ENCODE peak calls at places on chromosomes 7 and 10, in four cellular contexts. A is colonic mucosa, H is WTC11, P is astrocyte of the spinal cord. U is an unnamed sample.
A peak's percentile ranks its signal among the peaks of the same experiment; 100 is the strongest.

GRCh38 chr10:61280303-61280702 is 172.9 kb downstream of the TMEM26 start:
- DNase-seq in A (no peak), H (no peak), P (peak; percentile 27), U (no peak)

GRCh38 chr10:122286872-122287271 is 15.8 kb downstream of the BTBD16 start:
- DNase-seq in A (no peak), H (peak; percentile 34), P (peak; percentile 94), U (peak; percentile 60)

GRCh38 chr10:80464557-80465466 is 10.7 kb downstream of the TSPAN14 start:
- DNase-seq in A (peak; percentile 26), H (peak; percentile 71), P (peak; percentile 41), U (no peak)

GRCh38 chr7:133668296-133669060 is 415.6 kb downstream of the EXOC4 start:
- DNase-seq in A (no peak), H (peak; percentile 17), P (no peak), U (no peak)

GRCh38 chr7:2855386-2855785 is 11.3 kb upstream of the GNA12 start:
- DNase-seq in A (no peak), H (no peak), P (no peak), U (no peak)

GRCh38 chr7:106277976-106278375 is 6.8 kb downstream of the NAMPT start:
- DNase-seq in A (no peak), H (no peak), P (peak; percentile 28), U (no peak)

GRCh38 chr7:94848992-94849576 is 58.3 kb upstream of the PPP1R9A start:
- DNase-seq in A (no peak), H (no peak), P (no peak), U (no peak)

GRCh38 chr10:73848821-73849489 is 25.4 kb downstream of the CAMK2G start:
- DNase-seq in A (peak; percentile 88), H (peak; percentile 93), P (peak; percentile 83), U (peak; percentile 92)

GRCh38 chr7:103113164-103113563 is 35.7 kb downstream of the NAPEPLD start:
- DNase-seq in A (no peak), H (no peak), P (peak; percentile 96), U (no peak)

GRCh38 chr10:74289172-74289571 is 138.2 kb downstream of the ADK start:
- DNase-seq in A (no peak), H (no peak), P (no peak), U (no peak)

GRCh38 chr7:127391591-127392181 is 822 bp downstream of the ZNF800 start:
- DNase-seq in A (peak; percentile 52), H (peak; percentile 22), P (peak; percentile 34), U (peak; percentile 50)

GRCh38 chr10:112510384-112510783 is 63.4 kb downstream of the VTI1A start:
- DNase-seq in A (no peak), H (no peak), P (no peak), U (no peak)

GRCh38 chr7:77327067-77327931 is 88.8 kb downstream of the GSAP start:
- DNase-seq in A (no peak), H (no peak), P (peak; percentile 47), U (no peak)

GRCh38 chr10:13984647-13985155 is 346.0 kb downstream of the FRMD4A start:
- DNase-seq in A (no peak), H (no peak), P (peak; percentile 92), U (no peak)

GRCh38 chr10:58512470-58513188 is at the start of gene BICC1:
- DNase-seq in A (peak; percentile 47), H (peak; percentile 41), P (peak; percentile 63), U (peak; percentile 75)

DNA sequence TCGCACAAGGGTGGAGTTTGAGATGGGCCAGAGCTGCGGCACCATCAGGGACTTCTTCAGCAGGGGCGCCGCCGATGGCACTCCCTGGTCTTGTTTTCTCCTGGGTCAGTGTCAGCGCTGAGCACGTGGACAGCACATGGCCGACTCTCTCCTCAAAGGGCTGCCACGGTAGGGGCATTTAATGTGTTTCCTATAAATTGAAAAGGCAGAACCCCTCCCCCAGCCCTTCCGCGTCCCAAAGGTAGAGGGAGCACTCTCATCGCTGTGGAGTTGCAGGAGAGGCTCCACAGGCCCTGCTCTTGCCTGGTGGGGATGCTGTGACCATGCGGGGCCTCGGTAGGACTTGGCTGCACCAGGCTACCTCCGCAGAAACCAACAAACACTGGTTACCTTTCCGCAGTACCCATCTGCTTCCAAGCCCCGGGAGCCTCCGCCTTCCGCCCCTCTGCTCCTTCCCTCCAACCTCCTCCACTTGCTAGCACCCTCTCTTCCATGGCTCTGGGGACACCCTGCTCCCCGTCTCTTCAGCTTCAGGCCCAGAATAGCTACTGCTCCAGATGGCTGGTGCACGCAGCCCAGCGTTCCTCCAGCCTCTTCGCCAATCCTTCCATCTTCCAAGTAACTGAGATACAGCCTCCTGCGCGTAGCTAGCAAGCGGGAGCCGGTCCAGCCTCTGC is 166.3 kb upstream of the ADCY1 start:
- DNase-seq in A (no peak), H (peak; percentile 76), P (no peak), U (peak; percentile 55)
- TF ChIP-seq CTCF in A (no peak), H (peak; percentile 39), P (no peak), U (no peak)

GRCh38 chr7:156560696-156561210 is 79.8 kb upstream of the RNF32 start:
- DNase-seq in A (no peak), H (no peak), P (no peak), U (no peak)

GRCh38 chr7:156559001-156559400 is 81.6 kb upstream of the RNF32 start:
- DNase-seq in A (no peak), H (no peak), P (no peak), U (no peak)

GRCh38 chr7:156556083-156556482 is 84.5 kb upstream of the RNF32 start:
- DNase-seq in A (no peak), H (no peak), P (no peak), U (no peak)

GRCh38 chr7:156558198-156558597 is 82.4 kb upstream of the RNF32 start:
- DNase-seq in A (no peak), H (no peak), P (peak; percentile 61), U (no peak)

DNA sequence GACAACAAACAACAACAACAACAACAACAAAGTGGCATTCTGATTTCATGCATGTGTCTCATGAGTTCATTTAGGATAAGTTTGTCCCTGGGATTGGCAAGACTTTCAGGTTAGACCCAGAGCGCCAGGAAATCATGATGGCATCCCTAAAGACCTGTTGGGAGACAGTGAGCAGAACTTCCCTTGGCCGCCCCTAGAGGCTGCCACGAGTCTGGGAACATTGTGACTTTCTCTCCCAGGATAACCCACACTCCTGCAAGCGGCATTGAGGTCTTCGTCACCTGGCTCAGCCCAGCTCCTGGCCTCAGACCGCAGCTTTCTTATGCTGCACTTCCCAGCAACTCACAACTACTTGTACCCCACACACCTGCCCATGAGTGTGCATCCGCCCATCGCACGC is 80.5 kb upstream of the RNF32 start:
- DNase-seq in A (peak; percentile 27), H (peak; percentile 59), P (no peak), U (no peak)
- TF ChIP-seq CTCF in A (peak; percentile 30), H (peak; percentile 52), P (peak; percentile 17), U (no peak)

GRCh38 chr7:18700147-18700546 is 204.6 kb downstream of the HDAC9 start:
- DNase-seq in A (no peak), H (peak; percentile 42), P (no peak), U (peak; percentile 48)
- TF ChIP-seq CTCF in A (no peak), H (no peak), P (no peak), U (peak; percentile 55)

DNA sequence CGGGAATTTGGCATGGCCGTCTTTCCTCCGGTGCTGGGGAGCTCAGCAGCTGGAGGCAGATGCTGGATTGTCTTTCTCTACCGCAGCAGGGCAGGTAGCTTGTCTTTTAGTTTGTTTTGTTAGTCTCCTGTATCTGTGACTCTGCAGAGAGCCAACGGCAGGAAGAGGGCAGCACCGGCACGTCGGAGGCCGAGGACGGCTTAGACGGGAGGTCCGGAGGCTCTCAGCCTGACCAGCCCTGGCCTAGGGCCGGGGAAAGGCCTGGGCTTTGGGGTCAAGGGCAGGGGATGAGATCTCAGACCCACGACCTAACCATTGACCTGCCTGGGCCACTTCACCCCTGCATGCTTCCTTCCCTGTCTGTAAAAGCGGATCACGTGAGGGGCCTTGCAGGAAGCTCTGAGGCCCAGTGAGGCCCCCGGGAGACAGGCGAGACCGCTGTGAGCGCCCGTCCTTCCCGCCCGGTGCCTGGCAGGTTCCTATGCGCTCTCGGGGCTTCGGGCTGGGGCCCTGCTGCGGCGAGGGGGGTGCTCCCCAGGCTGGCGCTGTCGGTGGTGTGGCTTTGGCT is 72.7 kb downstream of the LHPP start:
- DNase-seq in A (no peak), H (peak; percentile 45), P (no peak), U (peak; percentile 58)
- TF ChIP-seq CTCF in A (no peak), H (no peak), P (peak; percentile 48), U (no peak)

DNA sequence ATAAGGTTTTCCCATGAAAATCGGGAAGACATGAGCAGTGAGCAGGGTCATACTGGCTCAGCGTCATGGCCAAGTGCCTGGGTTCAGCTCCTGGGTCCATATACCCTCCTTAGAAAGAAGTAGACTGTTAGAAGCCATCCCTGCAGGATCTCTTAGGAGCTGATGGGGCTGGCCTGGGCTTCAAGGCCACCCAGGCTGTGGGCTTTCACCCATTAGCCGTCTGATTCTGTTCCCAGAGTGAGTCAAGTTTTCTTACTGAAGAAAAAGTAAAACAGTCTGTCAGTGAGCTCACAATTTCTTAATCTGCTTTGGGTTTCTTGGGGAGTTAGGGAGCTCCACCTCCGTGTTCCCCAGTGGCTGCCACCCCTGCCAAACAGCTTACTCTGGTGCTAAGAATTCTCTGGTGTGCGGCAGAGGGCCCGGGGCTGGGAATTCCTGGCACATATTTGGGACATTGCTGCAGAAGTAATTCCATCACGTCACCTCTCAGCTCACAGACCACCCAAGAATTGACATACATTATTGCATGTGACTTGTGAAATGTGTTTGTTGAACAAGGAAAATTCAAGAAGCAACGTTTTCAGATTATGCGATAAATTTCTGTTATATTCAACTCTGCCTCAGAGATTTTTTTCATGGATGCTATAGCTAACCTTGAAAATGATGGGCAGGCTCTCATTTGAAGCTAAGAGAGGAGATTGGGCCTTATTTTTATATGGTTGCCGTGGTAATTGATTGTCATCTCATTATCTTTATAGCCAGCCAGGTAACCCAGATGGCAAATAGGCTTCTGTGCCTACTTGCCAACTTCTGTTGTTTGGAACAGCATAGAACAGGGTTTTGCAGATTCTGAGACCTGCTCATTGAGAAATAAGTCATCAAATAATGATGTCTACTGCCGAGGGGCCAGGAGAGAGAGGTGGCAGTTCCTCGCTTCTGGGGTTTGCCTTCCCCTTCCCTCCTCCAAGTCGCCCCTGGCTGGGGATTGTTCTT is 166.4 kb downstream of the CHN2 start:
- DNase-seq in A (no peak), H (no peak), P (no peak), U (no peak)
- TF ChIP-seq CTCF in A (no peak), H (no peak), P (no peak), U (no peak)

DNA sequence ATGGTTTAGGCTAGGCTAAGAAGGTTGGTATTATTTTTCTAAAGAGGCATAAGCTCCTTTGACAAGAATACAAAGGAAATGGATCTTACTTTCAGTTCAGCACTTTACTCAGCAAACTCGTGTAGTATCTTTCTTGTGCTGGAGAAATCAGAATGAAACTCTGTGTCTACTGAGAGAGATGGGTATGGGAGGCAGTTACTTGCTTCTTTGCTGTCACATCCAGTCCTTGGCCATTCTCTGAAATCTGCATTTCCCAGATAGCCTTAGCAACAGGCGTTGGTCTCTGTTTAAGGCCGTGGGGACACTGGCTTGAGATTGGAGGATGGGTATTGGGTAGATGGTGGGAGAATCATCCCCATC is 180.5 kb downstream of the NRP1 start:
- DNase-seq in A (no peak), H (no peak), P (no peak), U (no peak)
- TF ChIP-seq CTCF in A (no peak), H (no peak), P (no peak), U (no peak)